ENCODE peak calls at places on chromosomes 12 and 14, in seven cellular contexts. M, P, C, Y, E, G and K are unnamed samples.

GRCh38 chr12:12513416-12514006 is 49.2 kb downstream of the DUSP16 start:
- DNase-seq in E (no peak), Y (no peak), C (no peak), G (no peak), P (no peak), M (no peak), K (no peak)

GRCh38 chr12:1360812-1361211 is 233.6 kb downstream of the FBXL14 start:
- DNase-seq in M (no peak), Y (no peak), E (no peak), G (peak), C (no peak), P (peak), K (no peak)

GRCh38 chr12:94180558-94181296 is 32.4 kb downstream of the PLXNC1 start:
- DNase-seq in M (no peak), C (no peak), P (no peak), Y (no peak), E (no peak), G (peak), K (no peak)

GRCh38 chr12:44357476-44357875 is 518.6 kb downstream of the NELL2 start:
- DNase-seq in P (no peak), G (no peak), Y (no peak), C (no peak), E (no peak), M (no peak), K (no peak)

GRCh38 chr12:1519642-1520041 is 74.7 kb downstream of the FBXL14 start:
- DNase-seq in P (no peak), G (peak), C (no peak), E (peak), M (no peak), Y (no peak), K (no peak)

GRCh38 chr12:125208942-125209341 is 143.7 kb downstream of the AACS start:
- DNase-seq in P (no peak), C (no peak), M (no peak), E (no peak), Y (no peak), G (no peak), K (peak)

GRCh38 chr14:105765893-105766614 is 239.7 kb downstream of the TMEM121 start:
- DNase-seq in M (no peak), G (no peak), Y (no peak), C (no peak), E (no peak), P (no peak), K (peak)

GRCh38 chr14:89702151-89702936 is 252.2 kb downstream of the EFCAB11 start:
- DNase-seq in C (peak), E (no peak), Y (no peak), M (no peak), G (peak), P (peak), K (no peak)

GRCh38 chr12:53172352-53172751 is 8.2 kb upstream of the ZNF740 start:
- DNase-seq in C (no peak), M (no peak), P (peak), G (peak), Y (no peak), E (no peak), K (peak)

GRCh38 chr12:53176750-53177149 is 3.8 kb upstream of the ZNF740 start:
- DNase-seq in E (no peak), G (no peak), P (no peak), M (no peak), C (no peak), Y (no peak), K (no peak)

GRCh38 chr12:53173085-53173715 is 7.3 kb upstream of the ZNF740 start:
- DNase-seq in Y (no peak), E (no peak), G (peak), C (no peak), M (no peak), P (no peak), K (peak)

GRCh38 chr12:53171725-53172329 is 8.7 kb upstream of the ZNF740 start:
- DNase-seq in G (peak), P (peak), E (no peak), C (no peak), M (no peak), Y (no peak), K (peak)

GRCh38 chr12:53174881-53175491 is 5.5 kb upstream of the ZNF740 start:
- DNase-seq in P (peak), M (no peak), E (no peak), C (no peak), Y (no peak), G (peak), K (peak)
- TF ChIP-seq CTCF in P (peak), M (no peak), E (peak), C (no peak), Y (no peak), G (peak), K (peak)

DNA sequence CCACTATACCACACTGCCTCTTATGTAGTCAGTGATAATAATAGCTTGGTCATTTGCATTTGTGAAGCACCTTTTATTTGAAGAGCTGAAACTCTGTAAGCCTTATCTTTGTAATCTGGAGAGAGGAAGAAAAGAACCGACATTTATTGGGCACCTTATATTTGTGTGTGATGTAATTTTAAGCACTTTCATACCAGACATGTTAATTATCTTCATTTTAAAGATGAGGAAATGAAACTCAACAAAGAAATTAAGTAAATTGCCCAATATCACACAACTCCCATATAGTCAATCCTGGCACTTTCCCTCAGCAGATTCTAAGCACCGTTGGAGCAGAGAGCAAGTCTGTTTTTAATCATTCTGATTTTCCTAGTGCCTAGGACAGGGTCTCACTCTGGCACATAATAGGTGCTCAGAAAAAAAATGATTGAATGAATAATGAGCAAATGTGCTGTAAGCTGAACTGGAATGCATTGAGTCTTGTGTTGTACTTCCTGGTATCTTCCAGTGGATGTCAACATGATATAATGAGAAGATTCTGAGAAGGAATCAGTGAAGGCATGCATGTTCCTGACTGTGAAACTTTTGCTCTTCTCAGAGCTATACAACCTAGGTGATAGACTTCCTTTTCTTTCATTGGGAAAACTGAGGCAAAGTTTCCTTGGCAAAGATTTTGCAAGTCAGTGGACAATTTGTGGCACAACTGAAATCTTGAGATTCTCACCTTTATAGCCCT is 418.9 kb downstream of the ZFP36L1 start:
- DNase-seq in M (no peak), Y (no peak), G (no peak), P (no peak), E (no peak), C (no peak), K (peak)
- TF ChIP-seq CTCF in M (no peak), Y (no peak), G (no peak), P (no peak), E (no peak), C (no peak), K (no peak)

DNA sequence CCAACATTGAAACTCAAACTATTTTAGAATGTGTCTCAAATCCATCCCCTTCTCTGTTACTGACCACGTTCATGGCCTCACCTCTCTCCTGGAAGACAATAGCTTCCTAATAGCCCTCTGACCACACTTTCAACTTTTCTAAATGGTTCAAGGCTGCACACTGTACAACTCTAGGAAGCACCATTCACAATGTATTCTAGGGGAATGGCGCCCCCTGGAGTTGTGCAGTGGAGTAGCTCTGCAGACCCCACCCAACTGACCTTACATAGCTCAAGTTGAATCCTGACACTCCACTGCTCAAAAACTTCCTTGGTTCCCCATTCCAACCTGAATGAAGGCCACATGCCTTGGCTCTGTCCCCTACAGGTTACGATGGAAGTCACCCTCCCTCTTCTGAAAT is 77.6 kb downstream of the GAS2L3 start:
- DNase-seq in M (no peak), G (no peak), C (no peak), E (no peak), Y (no peak), P (no peak), K (no peak)
- TF ChIP-seq CTCF in M (no peak), G (peak), C (no peak), E (no peak), Y (peak), P (peak), K (peak)

DNA sequence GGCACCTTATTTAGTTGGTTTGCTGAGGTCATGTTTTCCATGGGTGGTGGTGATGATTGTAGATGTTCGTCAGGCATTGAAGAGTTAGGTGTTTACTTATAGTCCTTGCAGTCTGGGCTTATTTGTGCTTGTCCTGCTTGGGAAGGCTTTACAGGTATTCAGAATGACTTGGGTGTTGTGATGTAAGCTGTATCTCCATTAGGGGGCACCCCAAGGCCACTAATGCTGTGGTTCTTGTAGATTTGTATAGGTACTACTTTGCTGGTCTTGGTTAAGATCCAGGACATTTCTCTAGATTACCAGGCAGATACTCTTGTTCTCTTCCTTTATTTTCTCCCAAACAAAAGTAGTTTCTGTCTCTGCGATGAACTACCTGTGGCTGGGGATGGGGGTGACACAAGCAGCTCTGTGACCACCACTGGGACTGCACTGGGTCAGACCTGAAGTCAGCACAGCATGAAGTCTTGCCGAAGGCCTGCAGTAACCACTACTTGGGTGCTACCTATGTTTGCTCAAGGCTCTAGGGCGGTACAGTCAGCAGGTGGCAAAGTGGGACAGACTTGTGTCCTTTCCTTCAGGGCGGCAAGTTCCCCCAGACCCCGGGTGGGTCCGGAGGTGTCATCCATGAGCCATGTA is 35.8 kb upstream of the FBXO33 start:
- DNase-seq in C (no peak), G (peak), M (no peak), Y (peak), E (no peak), P (peak), K (no peak)
- TF ChIP-seq CTCF in C (no peak), G (peak), M (no peak), Y (peak), E (peak), P (peak), K (peak)

GRCh38 chr12:53047221-53048032 is 2.4 kb upstream of the TNS2 start:
- DNase-seq in M (peak), C (peak), Y (peak), G (peak), E (peak), P (peak), K (peak)
- TF ChIP-seq CTCF in M (no peak), C (peak), Y (peak), G (no peak), E (peak), P (no peak), K (no peak)

DNA sequence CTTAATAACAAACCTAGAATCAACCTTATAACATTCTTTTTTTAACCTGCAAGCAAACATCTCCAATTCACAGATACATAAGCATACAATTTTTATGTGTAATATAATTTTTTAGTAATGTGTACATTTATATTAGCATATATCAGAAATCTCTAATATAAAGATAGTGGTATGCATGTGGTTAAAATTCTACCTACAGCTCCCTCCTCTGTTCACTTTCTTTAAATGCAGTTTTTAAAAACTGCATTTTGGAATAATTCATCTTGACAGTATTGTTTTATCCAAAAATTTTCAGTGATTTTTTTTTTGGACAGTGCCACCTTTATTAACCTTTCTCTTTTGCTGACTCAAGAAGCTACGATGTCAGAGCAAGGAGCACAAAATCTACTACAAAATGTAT is 13.2 kb upstream of the RXYLT1 start:
- DNase-seq in G (no peak), E (no peak), M (no peak), Y (no peak), C (no peak), P (no peak), K (no peak)
- TF ChIP-seq CTCF in G (no peak), E (peak), M (no peak), Y (peak), C (no peak), P (peak), K (peak)

DNA sequence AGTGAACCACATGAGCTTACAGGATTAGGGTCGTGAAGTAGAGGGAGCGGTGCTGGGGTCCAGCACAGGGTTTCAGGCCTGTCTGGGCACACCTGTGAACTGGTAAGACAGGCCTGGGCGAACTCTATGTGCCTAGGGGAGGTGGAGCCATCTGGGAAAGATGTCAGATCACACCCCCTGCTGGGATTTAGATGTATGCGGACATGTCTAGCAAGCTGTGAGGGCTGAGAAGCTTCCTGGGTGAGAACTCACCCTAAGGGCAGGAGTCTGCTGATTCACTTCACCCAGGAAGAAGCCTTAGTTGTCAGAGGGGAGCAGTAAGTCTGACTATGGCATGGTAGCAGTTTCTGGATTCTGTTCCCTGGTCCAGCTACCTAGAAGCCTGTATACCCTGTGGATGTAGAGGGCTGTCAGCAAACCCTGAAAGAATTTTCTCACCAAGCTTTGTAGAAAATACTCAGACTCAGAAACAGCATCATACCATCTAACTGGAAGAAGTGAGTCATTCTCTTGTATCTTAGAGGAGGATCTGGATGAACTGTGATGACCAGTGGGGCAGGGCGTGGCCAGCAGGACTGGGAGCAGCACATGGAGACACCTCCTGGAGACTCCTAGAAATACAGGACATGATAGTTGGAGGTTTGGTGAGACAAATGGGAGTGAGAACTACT is 11.2 kb upstream of the PYGL start:
- DNase-seq in C (peak), Y (peak), M (peak), G (peak), E (peak), P (peak), K (peak)
- TF ChIP-seq CTCF in C (peak), Y (no peak), M (no peak), G (peak), E (peak), P (peak), K (peak)

DNA sequence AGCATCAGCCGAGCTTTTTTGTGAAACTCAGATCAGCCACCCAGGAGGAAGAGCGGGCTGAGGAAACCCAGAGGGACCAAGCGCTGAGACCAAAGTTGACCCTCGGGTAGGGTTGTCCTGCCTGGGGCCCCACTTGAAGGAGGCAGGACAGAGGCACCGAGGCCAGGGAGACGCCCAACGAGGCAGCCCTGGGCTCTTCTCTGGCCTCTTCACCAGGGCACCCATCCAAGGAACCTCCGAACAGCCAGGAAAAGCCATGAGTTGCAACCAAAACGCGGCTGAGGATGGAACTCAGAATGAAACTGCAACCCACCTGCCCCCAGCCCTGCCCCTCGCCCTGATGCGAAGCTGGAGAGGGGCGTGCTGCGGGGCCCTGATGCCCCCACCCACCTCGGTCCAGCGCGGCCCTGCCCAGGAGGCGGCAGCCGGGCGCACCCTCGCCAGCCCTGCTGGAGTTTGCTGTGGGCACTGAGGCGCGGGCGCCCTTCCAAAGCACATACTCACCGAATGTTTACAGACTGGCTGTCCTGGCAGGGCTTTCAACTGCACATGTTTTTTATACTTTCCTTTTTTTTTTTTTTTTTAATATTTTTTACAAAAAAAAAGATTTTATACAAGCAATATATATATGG is 41.9 kb downstream of the JDP2 start:
- DNase-seq in M (no peak), G (no peak), Y (no peak), C (no peak), E (no peak), P (no peak), K (peak)
- TF ChIP-seq CTCF in M (no peak), G (no peak), Y (no peak), C (no peak), E (no peak), P (no peak), K (no peak)

GRCh38 chr12:54337854-54338650 is 13.1 kb downstream of the COPZ1 start:
- DNase-seq in C (no peak), Y (no peak), G (no peak), P (peak), E (no peak), M (no peak), K (peak)

GRCh38 chr12:54340845-54341244 is 15.9 kb downstream of the COPZ1 start:
- DNase-seq in C (no peak), Y (no peak), M (no peak), G (no peak), P (no peak), E (no peak), K (no peak)

GRCh38 chr12:54333420-54334034 is 8.6 kb downstream of the COPZ1 start:
- DNase-seq in M (no peak), C (no peak), P (no peak), G (no peak), Y (no peak), E (no peak), K (peak)

GRCh38 chr12:54338682-54339296 is 13.9 kb downstream of the COPZ1 start:
- DNase-seq in G (peak), Y (no peak), M (no peak), C (no peak), E (no peak), P (peak), K (peak)

GRCh38 chr12:54337280-54337842 is 12.4 kb downstream of the COPZ1 start:
- DNase-seq in G (no peak), C (no peak), M (no peak), E (no peak), P (no peak), Y (no peak), K (no peak)
- TF ChIP-seq CTCF in G (peak), C (peak), M (no peak), E (no peak), P (no peak), Y (no peak), K (no peak)